ENCODE peak calls at places on chromosomes 6 and 20, in seven cellular contexts. T, H, C, A, F, V and L are unnamed samples.

GRCh38 chr6:129009856-129010255 is 126.9 kb downstream of the LAMA2 start:
- DNase-seq in C (no peak), H (no peak), T (no peak), V (no peak), F (no peak), A (no peak), L (no peak)

GRCh38 chr20:57811373-57812020 is 101.7 kb upstream of the PMEPA1 start:
- DNase-seq in F (no peak), C (peak), A (no peak), H (no peak), T (no peak), V (no peak), L (no peak)

GRCh38 chr6:106411643-106412200 is 51.2 kb downstream of the CRYBG1 start:
- DNase-seq in A (no peak), H (no peak), V (no peak), T (no peak), F (no peak), C (no peak), L (no peak)

GRCh38 chr20:29497261-29497671 is 1760.2 kb upstream of the DEFB115 start:
- DNase-seq in V (peak), F (peak), A (no peak), H (no peak), T (peak), C (peak), L (peak)

GRCh38 chr6:14086701-14087100 is 30.9 kb upstream of the CD83 start:
- DNase-seq in A (no peak), V (no peak), T (no peak), F (no peak), C (no peak), H (no peak), L (no peak)

GRCh38 chr6:4637691-4638433 is 138.3 kb upstream of the CDYL start:
- DNase-seq in A (no peak), H (no peak), T (peak), F (no peak), V (no peak), C (no peak), L (no peak)

GRCh38 chr6:14743465-14744211 is 502.2 kb upstream of the JARID2 start:
- DNase-seq in H (peak), F (peak), V (no peak), C (no peak), T (peak), A (no peak), L (peak)

GRCh38 chr6:147081210-147081609 is 123.0 kb upstream of the STXBP5 start:
- DNase-seq in A (no peak), T (no peak), C (no peak), V (no peak), H (no peak), F (no peak), L (no peak)

GRCh38 chr6:150641398-150642139 is 41.9 kb downstream of the PLEKHG1 start:
- DNase-seq in C (no peak), V (no peak), F (no peak), H (no peak), A (no peak), T (no peak), L (no peak)

GRCh38 chr6:152148412-152148811 is 340.9 kb downstream of the ESR1 start:
- DNase-seq in T (no peak), V (no peak), F (no peak), C (no peak), H (no peak), A (no peak), L (no peak)

GRCh38 chr6:132443206-132443605 is 41.9 kb upstream of the MOXD1 start:
- DNase-seq in A (no peak), V (no peak), C (no peak), T (peak), F (no peak), H (no peak), L (no peak)

GRCh38 chr6:152301806-152302568 is 335.2 kb downstream of the SYNE1 start:
- DNase-seq in F (peak), C (peak), T (peak), H (peak), V (peak), A (peak), L (peak)

GRCh38 chr20:44204156-44204831 is 6.3 kb downstream of the OSER1 start:
- DNase-seq in A (no peak), F (peak), T (peak), V (no peak), C (no peak), H (no peak), L (no peak)

GRCh38 chr6:1007159-1007558 is 304.7 kb upstream of the FOXQ1 start:
- DNase-seq in F (no peak), V (no peak), T (no peak), H (no peak), A (no peak), C (no peak), L (no peak)

GRCh38 chr20:11553603-11554002 is 364.1 kb upstream of the BTBD3 start:
- DNase-seq in F (no peak), A (no peak), V (no peak), C (no peak), T (peak), H (no peak), L (no peak)

GRCh38 chr20:25148181-25148981 is 47.1 kb upstream of the ENTPD6 start:
- DNase-seq in H (peak), F (no peak), A (no peak), C (no peak), V (peak), T (peak), L (peak)

GRCh38 chr20:39124064-39124463 is 161.9 kb downstream of the DHX35 start:
- DNase-seq in F (no peak), T (no peak), A (no peak), C (no peak), H (no peak), V (no peak), L (no peak)

GRCh38 chr20:34526466-34526865 is 10.2 kb downstream of the DYNLRB1 start:
- DNase-seq in F (no peak), C (no peak), H (no peak), T (no peak), V (no peak), A (no peak), L (peak)

GRCh38 chr6:139395371-139395770 is 20.9 kb upstream of the CITED2 start:
- DNase-seq in H (no peak), V (no peak), T (no peak), F (no peak), A (no peak), C (no peak), L (no peak)

GRCh38 chr20:9186396-9186795 is 117.5 kb downstream of the PLCB4 start:
- DNase-seq in C (no peak), H (no peak), F (no peak), T (no peak), V (no peak), A (no peak), L (no peak)

GRCh38 chr6:123570813-123571684 is 65.7 kb downstream of the TRDN start:
- DNase-seq in A (no peak), F (no peak), C (no peak), T (no peak), V (peak), H (no peak), L (no peak)

GRCh38 chr20:46823271-46823747 is 71.3 kb upstream of the EYA2 start:
- DNase-seq in F (no peak), H (no peak), T (no peak), V (peak), C (no peak), A (no peak), L (no peak)

GRCh38 chr6:160519603-160520042 is 144.5 kb downstream of the LPA start:
- DNase-seq in H (no peak), T (peak), A (no peak), V (no peak), C (no peak), F (no peak), L (no peak)

GRCh38 chr20:12737497-12737896 is 271.3 kb upstream of the SPTLC3 start:
- DNase-seq in V (no peak), H (no peak), F (no peak), A (no peak), T (no peak), C (no peak), L (no peak)

DNA sequence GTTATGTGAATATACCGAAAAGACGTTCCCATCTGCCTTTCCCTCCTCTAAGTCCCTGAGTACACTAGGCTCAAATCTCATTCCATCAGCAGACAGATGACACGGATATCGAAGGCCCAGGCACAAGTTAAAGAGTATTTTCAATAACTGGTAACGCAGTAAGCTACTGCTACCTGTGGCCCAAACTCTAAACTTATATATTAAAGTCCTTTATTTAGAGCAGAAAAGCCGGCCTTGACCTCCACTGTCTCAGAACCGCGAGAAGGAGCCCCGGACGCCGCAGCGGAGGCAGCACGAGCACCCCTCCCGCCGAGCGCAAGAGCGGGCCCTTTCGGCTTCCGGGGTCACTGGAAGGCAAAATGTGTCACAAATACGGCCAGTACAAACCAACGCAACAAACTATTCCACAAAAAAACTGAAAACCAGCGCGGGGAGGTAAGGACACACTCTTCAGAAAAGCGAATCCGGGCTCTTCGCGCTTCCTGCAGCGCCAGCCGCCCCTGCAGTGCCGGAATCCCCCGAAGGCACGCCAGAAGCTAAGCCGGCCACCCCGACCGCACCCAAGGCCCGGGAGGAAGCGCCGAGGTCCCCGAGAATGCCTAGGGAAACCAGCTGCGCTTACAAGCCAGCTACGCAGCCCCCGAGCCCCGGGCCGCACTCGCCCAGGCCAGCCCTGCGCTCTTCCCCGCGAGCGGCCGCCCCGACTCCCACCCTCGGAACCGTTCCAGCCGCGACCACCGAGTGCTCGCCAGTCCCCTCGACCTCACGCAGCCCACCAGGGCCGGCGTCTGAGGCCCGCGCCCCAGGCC is 681 bp downstream of the DIDO1 start:
- DNase-seq in H (peak), F (no peak), V (peak), A (no peak), C (peak), T (peak), L (peak)
- TF ChIP-seq CTCF in H (no peak), F (no peak), V (no peak), A (no peak), C (no peak), T (no peak), L (no peak)

GRCh38 chr6:21918666-21919065 is 325.1 kb downstream of the SOX4 start:
- DNase-seq in F (no peak), A (no peak), V (no peak), H (no peak), T (no peak), C (no peak), L (no peak)

GRCh38 chr6:21914121-21914973 is 320.8 kb downstream of the SOX4 start:
- DNase-seq in F (no peak), A (no peak), H (peak), V (peak), T (peak), C (peak), L (no peak)

GRCh38 chr6:21911208-21911607 is 317.7 kb downstream of the SOX4 start:
- DNase-seq in F (no peak), C (no peak), T (no peak), A (no peak), H (no peak), V (no peak), L (no peak)

GRCh38 chr6:21918081-21918480 is 324.5 kb downstream of the SOX4 start:
- DNase-seq in C (no peak), A (no peak), F (no peak), T (no peak), V (no peak), H (no peak), L (no peak)

GRCh38 chr6:21915707-21916399 is 322.3 kb downstream of the SOX4 start:
- DNase-seq in A (no peak), V (no peak), T (peak), F (no peak), C (no peak), H (no peak), L (no peak)
- H3K4me3 ChIP-seq in A (no peak), V (no peak), T (peak), F (no peak), C (no peak), H (no peak), L (no peak)

GRCh38 chr20:59270380-59270779 is 30.0 kb upstream of the EDN3 start:
- DNase-seq in H (no peak), C (no peak), V (no peak), F (no peak), A (no peak), T (no peak), L (no peak)

GRCh38 chr20:59265298-59265697 is 35.1 kb upstream of the EDN3 start:
- DNase-seq in C (no peak), H (no peak), F (no peak), A (no peak), V (no peak), T (no peak), L (no peak)

GRCh38 chr20:59268827-59269226 is 31.6 kb upstream of the EDN3 start:
- DNase-seq in T (no peak), F (no peak), C (no peak), A (no peak), H (no peak), V (no peak), L (no peak)

GRCh38 chr20:59273699-59274380 is 26.6 kb upstream of the EDN3 start:
- DNase-seq in F (no peak), C (no peak), V (no peak), A (no peak), H (no peak), T (no peak), L (no peak)

DNA sequence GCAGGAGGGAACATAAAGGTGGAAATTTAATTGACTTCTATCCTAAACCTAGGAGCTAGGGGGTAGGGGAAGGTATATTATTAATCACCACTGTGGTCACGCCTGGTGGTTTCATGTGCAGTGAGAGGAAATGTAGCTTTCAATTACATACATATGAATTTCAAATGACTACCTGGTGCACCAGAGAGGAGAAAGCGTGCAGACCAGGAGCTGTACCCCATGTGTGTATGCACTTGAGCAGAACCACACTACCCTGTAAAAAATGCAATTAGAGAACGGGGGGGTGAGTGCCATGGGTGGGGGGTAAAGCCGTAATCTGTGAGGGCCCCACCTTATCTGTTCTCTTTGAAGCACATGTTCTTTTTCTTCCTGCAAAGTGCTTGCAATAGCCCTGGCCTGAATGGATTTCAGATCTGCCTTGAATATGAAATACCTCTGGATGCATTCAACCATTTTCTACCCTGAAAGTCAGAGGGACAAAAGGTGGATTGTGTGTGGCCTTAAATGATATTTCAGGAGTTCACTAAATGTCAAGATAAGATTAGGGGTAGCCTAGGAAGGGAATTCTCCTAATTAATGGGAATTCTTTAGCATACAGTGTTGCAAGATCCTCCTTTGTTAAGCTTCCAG is 30.9 kb upstream of the EDN3 start:
- DNase-seq in V (no peak), F (no peak), A (no peak), H (no peak), T (no peak), C (no peak), L (no peak)
- TF ChIP-seq CTCF in V (no peak), F (no peak), A (no peak), H (no peak), T (no peak), C (no peak), L (no peak)

GRCh38 chr6:51578362-51578761 is 509.1 kb downstream of the PKHD1 start:
- DNase-seq in C (no peak), T (no peak), F (no peak), V (no peak), A (no peak), H (no peak), L (no peak)
- H3K4me3 ChIP-seq in C (no peak), T (no peak), F (no peak), V (no peak), A (no peak), H (no peak), L (no peak)